ENCODE peak calls at places on chromosomes 13 and 19, in seven cellular contexts. Y, A, G, K, M, R and V are unnamed samples.

GRCh38 chr13:42478531-42479156 is 95.3 kb upstream of the TNFSF11 start:
- DNase-seq in Y (no peak), A (no peak), G (no peak), K (no peak), M (peak; percentile 29), R (no peak), V (peak; percentile 85)

GRCh38 chr13:113172419-113172926 is 14.0 kb downstream of the PROZ start:
- DNase-seq in Y (no peak), A (no peak), G (no peak), K (no peak), M (no peak), R (no peak), V (no peak)

GRCh38 chr13:41668130-41668757 is 210.9 kb downstream of the RGCC start:
- DNase-seq in Y (no peak), A (peak; percentile 72), G (peak; percentile 67), K (no peak), M (peak; percentile 93), R (peak; percentile 85), V (peak; percentile 98)

GRCh38 chr19:32662186-32662585 is 12.8 kb downstream of the ANKRD27 start:
- DNase-seq in Y (no peak), A (no peak), G (no peak), K (no peak), M (no peak), R (peak; percentile 30), V (peak; percentile 69)

GRCh38 chr13:24253520-24254150 is 55.7 kb upstream of the C1QTNF9 start:
- DNase-seq in Y (no peak), A (no peak), G (no peak), K (no peak), M (no peak), R (no peak), V (no peak)

GRCh38 chr19:14333101-14333871 is 48.0 kb upstream of the ADGRE5 start:
- DNase-seq in Y (no peak), A (no peak), G (no peak), K (no peak), M (no peak), R (no peak), V (peak; percentile 24)

GRCh38 chr13:44004881-44005280 is 125.2 kb downstream of the LACC1 start:
- DNase-seq in Y (no peak), A (no peak), G (no peak), K (no peak), M (no peak), R (peak; percentile 70), V (peak; percentile 82)

GRCh38 chr19:12994701-12995595 is at the start of gene NFIX:
- DNase-seq in Y (peak; percentile 70), A (peak; percentile 77), G (peak; percentile 74), K (peak; percentile 87), M (no peak), R (no peak), V (peak; percentile 44)

GRCh38 chr13:19984430-19985218 is 26.1 kb downstream of the ZMYM2 start:
- DNase-seq in Y (no peak), A (no peak), G (no peak), K (no peak), M (peak; percentile 37), R (peak; percentile 35), V (peak; percentile 81)

GRCh38 chr19:16216744-16217670 is 19.3 kb downstream of the AP1M1 start:
- DNase-seq in Y (no peak), A (no peak), G (no peak), K (no peak), M (no peak), R (no peak), V (no peak)

GRCh38 chr13:112067121-112067741 is at the start of gene SOX1:
- DNase-seq in Y (no peak), A (no peak), G (no peak), K (no peak), M (no peak), R (no peak), V (no peak)

GRCh38 chr13:83449666-83450395 is 432.4 kb downstream of the SLITRK1 start:
- DNase-seq in Y (no peak), A (no peak), G (no peak), K (no peak), M (peak; percentile 16), R (peak; percentile 84), V (peak; percentile 75)

GRCh38 chr19:11420894-11421606 is 1.9 kb upstream of the RGL3 start:
- DNase-seq in Y (no peak), A (no peak), G (no peak), K (no peak), M (no peak), R (no peak), V (no peak)

GRCh38 chr13:66425741-66426140 is 804.4 kb downstream of the PCDH9 start:
- DNase-seq in Y (no peak), A (no peak), G (no peak), K (no peak), M (no peak), R (peak; percentile 60), V (peak; percentile 44)

GRCh38 chr19:48450863-48451262 is 4.5 kb upstream of the KCNJ14 start:
- DNase-seq in Y (no peak), A (no peak), G (no peak), K (no peak), M (no peak), R (no peak), V (no peak)

DNA sequence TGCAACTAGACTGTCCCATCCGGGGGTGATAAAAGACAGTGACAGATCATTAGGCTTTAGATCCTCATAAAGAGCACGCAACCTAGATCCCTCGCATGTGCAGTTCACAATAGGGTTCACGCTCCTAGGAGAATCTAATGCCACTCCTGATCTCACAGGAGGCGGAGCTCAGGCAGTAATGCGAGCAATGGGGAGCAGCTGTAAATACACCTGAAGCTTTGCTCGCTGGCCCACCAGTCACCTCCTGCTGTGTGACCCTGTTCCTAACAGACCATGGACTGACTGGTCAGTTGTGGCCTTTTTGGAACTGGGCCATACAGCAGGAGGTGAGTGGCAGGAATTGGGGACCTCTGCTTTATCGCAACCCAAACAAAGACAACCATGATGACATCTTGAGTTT is 173.2 kb downstream of the DLEU7 start:
- DNase-seq in Y (no peak), A (no peak), G (no peak), K (no peak), M (no peak), R (no peak), V (no peak)
- H3K4me3 ChIP-seq in Y (no peak overlapping the region), A (no peak overlapping the region), G (no peak overlapping the region), K (no peak overlapping the region), M (no peak overlapping the region), R (no peak overlapping the region), V (no peak overlapping the region)

GRCh38 chr19:51807111-51807701 is 12.2 kb downstream of the FPR3 start:
- DNase-seq in Y (no peak), A (no peak), G (peak; percentile 13), K (no peak), M (no peak), R (no peak), V (peak; percentile 91)

GRCh38 chr19:51810228-51810627 is 15.3 kb downstream of the FPR3 start:
- DNase-seq in Y (no peak), A (no peak), G (no peak), K (no peak), M (no peak), R (no peak), V (peak; percentile 32)

GRCh38 chr19:51807925-51808324 is 13.0 kb downstream of the FPR3 start:
- DNase-seq in Y (no peak), A (no peak), G (no peak), K (no peak), M (no peak), R (no peak), V (no peak)

GRCh38 chr19:51809787-51810186 is 14.8 kb downstream of the FPR3 start:
- DNase-seq in Y (no peak), A (no peak), G (no peak), K (no peak), M (no peak), R (no peak), V (peak; percentile 41)

DNA sequence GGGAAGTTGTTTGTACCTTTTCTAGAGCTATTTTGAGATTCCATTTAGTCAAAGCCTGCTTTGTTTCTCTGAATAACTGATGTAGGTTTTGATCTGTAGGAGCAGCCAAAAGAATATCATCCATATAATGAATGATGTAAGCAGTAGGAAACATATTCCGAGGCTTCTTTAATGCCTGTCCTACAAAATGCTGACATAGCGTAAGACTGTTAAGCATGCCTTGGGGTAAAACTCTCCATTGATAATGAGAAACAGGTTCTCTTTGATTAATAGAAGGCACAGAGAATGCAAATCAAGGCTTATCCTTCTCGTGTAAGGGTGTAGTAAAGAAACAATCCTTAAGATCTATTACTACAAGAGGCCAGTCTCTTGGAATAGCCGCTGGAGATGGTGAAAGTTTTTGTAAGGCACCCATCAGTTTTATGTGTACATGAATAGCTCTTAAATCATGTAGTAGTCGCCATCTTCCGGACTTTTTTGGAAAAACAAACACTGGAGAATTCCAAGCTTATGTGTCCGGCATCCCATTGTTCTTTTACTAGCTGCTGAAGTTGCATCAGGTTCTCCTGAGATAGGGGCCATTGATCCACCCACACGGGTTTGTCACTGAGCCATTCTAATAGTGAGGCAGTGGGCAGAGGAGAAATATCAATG is 13.5 kb downstream of the FPR3 start:
- DNase-seq in Y (no peak), A (no peak), G (no peak), K (no peak), M (no peak), R (no peak), V (peak; percentile 86)
- TF ChIP-seq CTCF in Y (no peak), A (no peak), G (no peak), K (no peak), M (no peak), R (no peak), V (peak; percentile 44)

DNA sequence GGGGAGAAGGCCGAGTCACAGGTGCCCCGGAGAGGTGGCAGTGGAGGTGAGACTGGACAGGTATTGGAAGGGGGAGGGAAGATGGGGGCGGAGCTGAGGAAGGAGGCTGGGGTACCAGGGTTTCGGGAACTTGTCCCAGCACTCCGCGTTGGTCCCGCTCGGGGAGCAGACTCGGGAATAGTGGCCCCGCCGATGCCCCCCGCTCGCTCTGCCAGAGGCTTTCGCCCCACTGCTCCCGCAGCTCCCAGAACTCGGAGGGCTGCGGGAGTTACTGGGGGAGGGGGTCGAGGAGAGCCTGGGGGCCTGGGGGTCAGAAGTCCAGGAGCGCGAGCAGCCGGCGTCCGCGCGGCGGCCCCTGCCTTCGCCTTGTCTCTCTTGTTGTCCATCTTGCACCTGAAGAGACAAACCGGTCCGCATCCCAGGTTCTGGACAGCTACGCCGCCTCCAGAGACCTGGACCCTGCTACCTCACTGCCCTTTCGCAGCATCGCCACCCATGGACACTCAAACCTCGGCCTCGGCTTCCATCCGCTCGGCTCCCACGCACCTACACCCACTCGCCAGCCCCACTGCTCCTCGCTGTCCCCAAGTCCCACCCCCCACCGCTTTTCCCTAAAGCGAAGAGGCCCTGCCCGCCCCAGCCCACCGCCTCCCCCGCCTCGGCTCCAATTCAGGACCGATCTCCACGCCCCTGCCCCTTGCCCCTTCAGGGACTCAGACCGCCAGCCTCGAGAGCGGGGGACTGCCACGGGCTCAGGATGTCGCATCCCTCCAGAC is 698 bp downstream of the PRR36 start:
- DNase-seq in Y (no peak), A (no peak), G (no peak), K (no peak), M (no peak), R (no peak), V (no peak)
- H3K4me3 ChIP-seq in Y (peak overlapping the region; percentile 56), A (no peak overlapping the region), G (no peak overlapping the region), K (peak overlapping the region; percentile 42), M (peak overlapping the region; percentile 25), R (no peak overlapping the region), V (no peak overlapping the region)

GRCh38 chr13:82330499-82330898 is 1551.8 kb downstream of the SLITRK1 start:
- DNase-seq in Y (no peak), A (no peak), G (no peak), K (no peak), M (no peak), R (no peak), V (peak; percentile 61)
- TF ChIP-seq CTCF in Y (no peak), A (no peak), G (no peak), K (peak; percentile 40), M (peak; percentile 36), R (peak; percentile 43), V (peak; percentile 62)